ENCODE peak calls at places on chromosomes 11 and 22, in five cellular contexts. One of them, this sample, is unnamed.

GRCh38 chr11:44434191-44434590 is 124.3 kb upstream of the ALX4 start:
- DNase-seq in lower lobe of right lung: no peak
- DNase-seq in pancreas: no peak
- DNase-seq in sigmoid colon: no peak
- DNase-seq in tibial artery: no peak
- DNase-seq in this sample: no peak

GRCh38 chr11:115999437-115999836 is 495.2 kb upstream of the CADM1 start:
- DNase-seq in lower lobe of right lung: no peak
- DNase-seq in pancreas: no peak
- DNase-seq in sigmoid colon: no peak
- DNase-seq in tibial artery: no peak
- DNase-seq in this sample: no peak

GRCh38 chr11:109695696-109696095 is 273.7 kb downstream of the C11orf87 start:
- DNase-seq in lower lobe of right lung: no peak
- DNase-seq in pancreas: no peak
- DNase-seq in sigmoid colon: no peak
- DNase-seq in tibial artery: no peak
- DNase-seq in this sample: no peak

GRCh38 chr22:39292002-39292401 is 27.4 kb downstream of the RPL3 start:
- DNase-seq in lower lobe of right lung: no peak
- DNase-seq in pancreas: peak; percentile 79
- DNase-seq in sigmoid colon: no peak
- DNase-seq in tibial artery: no peak
- DNase-seq in this sample: no peak

GRCh38 chr11:2196970-2197770 is 25.6 kb upstream of the TH start:
- DNase-seq in lower lobe of right lung: peak; percentile 87
- DNase-seq in pancreas: peak; percentile 59
- DNase-seq in sigmoid colon: peak; percentile 86
- DNase-seq in tibial artery: no peak
- DNase-seq in this sample: peak; percentile 55

GRCh38 chr11:92322225-92322624 is 97.6 kb downstream of the FAT3 start:
- DNase-seq in lower lobe of right lung: no peak
- DNase-seq in pancreas: no peak
- DNase-seq in sigmoid colon: no peak
- DNase-seq in tibial artery: no peak
- DNase-seq in this sample: no peak

GRCh38 chr11:116422976-116423375 is 349.8 kb downstream of the BUD13 start:
- DNase-seq in lower lobe of right lung: no peak
- DNase-seq in pancreas: no peak
- DNase-seq in sigmoid colon: no peak
- DNase-seq in tibial artery: no peak
- DNase-seq in this sample: no peak

GRCh38 chr11:16184588-16184987 is 171.8 kb downstream of the SOX6 start:
- DNase-seq in lower lobe of right lung: no peak
- DNase-seq in pancreas: no peak
- DNase-seq in sigmoid colon: no peak
- DNase-seq in tibial artery: no peak
- DNase-seq in this sample: no peak

GRCh38 chr11:93844568-93844967 is 5.8 kb downstream of the VSTM5 start:
- DNase-seq in lower lobe of right lung: no peak
- DNase-seq in pancreas: no peak
- DNase-seq in sigmoid colon: no peak
- DNase-seq in tibial artery: no peak
- DNase-seq in this sample: no peak

GRCh38 chr22:45503816-45504702 is 1.4 kb downstream of the FBLN1 start:
- DNase-seq in lower lobe of right lung: peak; percentile 38
- DNase-seq in pancreas: no peak
- DNase-seq in sigmoid colon: no peak
- DNase-seq in tibial artery: peak; percentile 64
- DNase-seq in this sample: no peak

GRCh38 chr22:20404881-20405280 is 10.9 kb downstream of the ZNF74 start:
- DNase-seq in lower lobe of right lung: no peak
- DNase-seq in pancreas: no peak
- DNase-seq in sigmoid colon: no peak
- DNase-seq in tibial artery: peak; percentile 7
- DNase-seq in this sample: no peak

GRCh38 chr11:126892781-126893180 is 107.8 kb downstream of the KIRREL3 start:
- DNase-seq in lower lobe of right lung: no peak
- DNase-seq in pancreas: no peak
- DNase-seq in sigmoid colon: no peak
- DNase-seq in tibial artery: no peak
- DNase-seq in this sample: no peak

GRCh38 chr11:6194065-6194581 is 4.9 kb upstream of the OR52W1 start:
- DNase-seq in lower lobe of right lung: no peak
- DNase-seq in pancreas: no peak
- DNase-seq in sigmoid colon: no peak
- DNase-seq in tibial artery: no peak
- DNase-seq in this sample: no peak

GRCh38 chr11:1916986-1917522 is 2.4 kb upstream of the TNNT3 start:
- DNase-seq in lower lobe of right lung: no peak
- DNase-seq in pancreas: no peak
- DNase-seq in sigmoid colon: no peak
- DNase-seq in tibial artery: no peak
- DNase-seq in this sample: no peak

GRCh38 chr11:74948898-74949747 is at the start of the genes SPCS2 and XRRA1:
- DNase-seq in lower lobe of right lung: peak; percentile 100
- DNase-seq in pancreas: peak; percentile 98
- DNase-seq in sigmoid colon: peak; percentile 99
- DNase-seq in tibial artery: peak; percentile 99
- DNase-seq in this sample: peak; percentile 97
- H3K27ac ChIP-seq in lower lobe of right lung: peak within 1 kb of the TSS; percentile 82
- H3K27ac ChIP-seq in pancreas: peak within 1 kb of the TSS; percentile 57
- H3K27ac ChIP-seq in sigmoid colon: peak within 1 kb of the TSS; percentile 77
- H3K27ac ChIP-seq in tibial artery: peak within 1 kb of the TSS; percentile 83
- H3K27ac ChIP-seq in this sample: peak within 1 kb of the TSS; percentile 89

DNA sequence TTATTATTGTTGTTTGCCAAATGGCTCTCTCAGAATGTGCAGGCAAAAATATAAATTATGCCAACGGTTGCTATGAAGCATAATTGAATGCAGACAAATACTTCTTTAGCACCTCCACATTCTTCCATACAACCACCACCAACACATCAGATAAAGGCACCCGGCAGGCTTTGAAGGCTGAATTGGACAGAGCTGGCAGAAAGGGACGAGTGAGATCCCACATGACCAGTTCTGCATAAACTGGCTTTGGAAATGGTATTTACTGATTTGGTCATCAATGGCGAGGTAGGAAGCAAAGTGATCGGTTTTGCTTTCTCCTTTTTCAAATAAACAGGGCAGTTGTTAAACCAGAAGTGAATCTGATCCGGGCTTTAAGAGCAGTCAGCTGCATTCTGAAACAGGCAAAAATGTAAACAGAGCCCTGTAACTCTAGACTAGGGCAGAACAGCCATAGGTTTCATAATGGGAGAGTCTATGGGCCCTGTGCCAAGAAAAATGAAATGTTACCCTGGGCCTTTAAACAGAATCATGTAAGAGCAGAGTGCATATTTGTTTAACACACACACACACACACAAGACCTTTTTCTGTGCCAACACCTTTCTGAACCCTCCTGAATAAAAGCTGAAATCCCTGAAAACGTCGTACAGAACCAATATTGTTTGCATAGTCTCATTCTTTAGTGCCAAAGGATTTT is 97.7 kb downstream of the MPPED2 start:
- DNase-seq in lower lobe of right lung: no peak
- DNase-seq in pancreas: peak; percentile 73
- DNase-seq in sigmoid colon: no peak
- DNase-seq in tibial artery: no peak
- DNase-seq in this sample: no peak
- H3K4me3 ChIP-seq in lower lobe of right lung: no peak overlapping the region
- H3K4me3 ChIP-seq in pancreas: no peak overlapping the region
- H3K4me3 ChIP-seq in sigmoid colon: peak overlapping the region; percentile 28
- H3K4me3 ChIP-seq in tibial artery: peak overlapping the region; percentile 18
- H3K4me3 ChIP-seq in this sample: no peak overlapping the region

GRCh38 chr11:130888790-130889189 is 27.5 kb downstream of the SNX19 start:
- DNase-seq in lower lobe of right lung: no peak
- DNase-seq in pancreas: no peak
- DNase-seq in sigmoid colon: no peak
- DNase-seq in tibial artery: no peak
- DNase-seq in this sample: no peak

GRCh38 chr11:130892847-130893246 is 23.4 kb downstream of the SNX19 start:
- DNase-seq in lower lobe of right lung: no peak
- DNase-seq in pancreas: no peak
- DNase-seq in sigmoid colon: no peak
- DNase-seq in tibial artery: no peak
- DNase-seq in this sample: no peak

GRCh38 chr11:130891326-130891725 is 25.0 kb downstream of the SNX19 start:
- DNase-seq in lower lobe of right lung: no peak
- DNase-seq in pancreas: no peak
- DNase-seq in sigmoid colon: no peak
- DNase-seq in tibial artery: no peak
- DNase-seq in this sample: no peak

GRCh38 chr11:130886704-130887103 is 29.6 kb downstream of the SNX19 start:
- DNase-seq in lower lobe of right lung: no peak
- DNase-seq in pancreas: no peak
- DNase-seq in sigmoid colon: no peak
- DNase-seq in tibial artery: no peak
- DNase-seq in this sample: no peak

GRCh38 chr11:130890039-130890745 is 26.1 kb downstream of the SNX19 start:
- DNase-seq in lower lobe of right lung: no peak
- DNase-seq in pancreas: no peak
- DNase-seq in sigmoid colon: no peak
- DNase-seq in tibial artery: no peak
- DNase-seq in this sample: no peak
- H3K4me1 ChIP-seq in lower lobe of right lung: peaks cover 12% of the 10 kb centered on the region
- H3K4me1 ChIP-seq in pancreas: peaks cover 9% of the 10 kb centered on the region
- H3K4me1 ChIP-seq in sigmoid colon: peaks cover 36% of the 10 kb centered on the region
- H3K4me1 ChIP-seq in tibial artery: peaks cover 69% of the 10 kb centered on the region
- H3K4me1 ChIP-seq in this sample: no peaks in the 10 kb centered on the region

DNA sequence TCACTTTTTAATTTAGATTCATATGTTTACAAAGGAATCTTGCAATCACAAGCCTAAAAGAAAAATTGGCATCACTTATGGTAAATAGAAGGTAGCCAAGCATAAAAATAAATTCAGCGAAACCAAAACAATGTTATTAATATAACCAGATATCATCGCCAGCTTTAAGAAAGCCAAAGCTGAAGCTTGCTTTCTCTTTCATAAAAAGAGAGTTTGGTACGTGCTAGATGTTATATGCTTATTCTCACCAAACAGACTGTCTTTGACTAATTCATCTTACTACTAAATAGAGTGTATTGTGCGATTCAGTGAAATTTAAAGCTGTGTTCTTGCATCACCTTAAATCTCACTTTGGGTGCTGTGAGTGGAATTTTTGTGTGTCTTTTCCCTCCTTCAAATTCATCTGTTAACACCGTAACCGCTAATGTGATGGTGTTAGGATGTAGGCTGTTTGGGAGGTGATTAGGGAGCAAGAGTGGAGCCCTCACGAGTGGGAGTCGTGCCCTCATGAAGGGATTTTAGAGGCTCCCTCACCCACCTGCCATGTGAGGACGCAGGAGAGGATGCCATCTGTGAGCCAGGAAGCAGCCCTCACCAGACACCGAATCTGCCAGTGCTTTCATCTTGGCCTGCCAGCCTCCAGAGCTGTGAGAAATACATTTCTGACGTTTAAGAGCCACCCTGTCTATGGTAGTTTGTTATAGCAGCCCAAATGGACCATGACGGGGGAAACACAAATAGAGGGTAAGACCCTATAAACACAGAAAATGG is 134.1 kb upstream of the TMEM45B start:
- DNase-seq in lower lobe of right lung: no peak
- DNase-seq in pancreas: no peak
- DNase-seq in sigmoid colon: no peak
- DNase-seq in tibial artery: no peak
- DNase-seq in this sample: no peak
- H3K27ac ChIP-seq in lower lobe of right lung: no peak overlapping the region
- H3K27ac ChIP-seq in pancreas: no peak overlapping the region
- H3K27ac ChIP-seq in sigmoid colon: no peak overlapping the region
- H3K27ac ChIP-seq in tibial artery: no peak overlapping the region
- H3K27ac ChIP-seq in this sample: no peak overlapping the region

GRCh38 chr11:134738581-134738980 is 326.5 kb upstream of the B3GAT1 start:
- DNase-seq in lower lobe of right lung: no peak
- DNase-seq in pancreas: no peak
- DNase-seq in sigmoid colon: no peak
- DNase-seq in tibial artery: peak; percentile 16
- DNase-seq in this sample: no peak

GRCh38 chr11:134734446-134734845 is 322.4 kb upstream of the B3GAT1 start:
- DNase-seq in lower lobe of right lung: no peak
- DNase-seq in pancreas: no peak
- DNase-seq in sigmoid colon: no peak
- DNase-seq in tibial artery: no peak
- DNase-seq in this sample: no peak

GRCh38 chr11:134734894-134735293 is 322.9 kb upstream of the B3GAT1 start:
- DNase-seq in lower lobe of right lung: no peak
- DNase-seq in pancreas: no peak
- DNase-seq in sigmoid colon: no peak
- DNase-seq in tibial artery: peak; percentile 45
- DNase-seq in this sample: no peak

GRCh38 chr11:134737563-134738510 is 325.8 kb upstream of the B3GAT1 start:
- DNase-seq in lower lobe of right lung: no peak
- DNase-seq in pancreas: no peak
- DNase-seq in sigmoid colon: no peak
- DNase-seq in tibial artery: peak; percentile 55
- DNase-seq in this sample: no peak

GRCh38 chr11:134736251-134737072 is 324.4 kb upstream of the B3GAT1 start:
- DNase-seq in lower lobe of right lung: no peak
- DNase-seq in pancreas: no peak
- DNase-seq in sigmoid colon: no peak
- DNase-seq in tibial artery: peak; percentile 47
- DNase-seq in this sample: no peak
- H3K4me3 ChIP-seq in lower lobe of right lung: no peak overlapping the region
- H3K4me3 ChIP-seq in pancreas: no peak overlapping the region
- H3K4me3 ChIP-seq in sigmoid colon: no peak overlapping the region
- H3K4me3 ChIP-seq in tibial artery: no peak overlapping the region
- H3K4me3 ChIP-seq in this sample: no peak overlapping the region

GRCh38 chr11:96219981-96220623 is 122.9 kb downstream of the MAML2 start:
- DNase-seq in lower lobe of right lung: no peak
- DNase-seq in pancreas: no peak
- DNase-seq in sigmoid colon: no peak
- DNase-seq in tibial artery: peak; percentile 77
- DNase-seq in this sample: no peak

GRCh38 chr11:96218013-96218412 is 125.0 kb downstream of the MAML2 start:
- DNase-seq in lower lobe of right lung: no peak
- DNase-seq in pancreas: no peak
- DNase-seq in sigmoid colon: no peak
- DNase-seq in tibial artery: no peak
- DNase-seq in this sample: no peak

GRCh38 chr11:96218901-96219300 is 124.1 kb downstream of the MAML2 start:
- DNase-seq in lower lobe of right lung: no peak
- DNase-seq in pancreas: no peak
- DNase-seq in sigmoid colon: no peak
- DNase-seq in tibial artery: no peak
- DNase-seq in this sample: no peak

GRCh38 chr11:96221244-96222070 is 121.5 kb downstream of the MAML2 start:
- DNase-seq in lower lobe of right lung: no peak
- DNase-seq in pancreas: no peak
- DNase-seq in sigmoid colon: no peak
- DNase-seq in tibial artery: no peak
- DNase-seq in this sample: no peak

DNA sequence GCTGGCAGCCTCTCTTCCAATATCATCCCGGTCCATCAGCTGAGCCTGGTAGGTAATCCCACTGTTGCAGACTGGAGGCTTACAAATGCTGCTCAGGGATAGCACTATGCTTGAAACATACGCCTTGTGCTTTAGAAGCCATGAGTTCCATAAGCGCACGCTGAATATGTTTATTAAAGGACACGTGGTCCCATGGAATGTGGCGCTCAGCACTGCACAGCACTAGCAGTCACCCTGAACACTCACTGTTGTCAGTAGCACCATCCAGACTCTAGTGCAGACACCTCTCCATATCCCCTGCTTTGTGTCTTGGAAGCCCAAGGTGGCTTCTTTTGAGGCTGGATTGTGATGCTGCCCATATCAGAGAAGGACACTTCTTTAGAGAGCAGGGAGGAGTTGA is 120.9 kb downstream of the MAML2 start:
- DNase-seq in lower lobe of right lung: no peak
- DNase-seq in pancreas: no peak
- DNase-seq in sigmoid colon: no peak
- DNase-seq in tibial artery: no peak
- DNase-seq in this sample: no peak
- H3K4me1 ChIP-seq in lower lobe of right lung: peaks cover 52% of the 10 kb centered on the region
- H3K4me1 ChIP-seq in pancreas: peaks cover 4% of the 10 kb centered on the region
- H3K4me1 ChIP-seq in sigmoid colon: peaks cover 14% of the 10 kb centered on the region
- H3K4me1 ChIP-seq in tibial artery: peaks cover 87% of the 10 kb centered on the region
- H3K4me1 ChIP-seq in this sample: peaks cover 76% of the 10 kb centered on the region

This sample was measured in CD4-positive, alpha-beta memory T cell.